ENCODE peak calls at places on chromosomes 4 and X, in four cellular contexts. A, C, L and R are unnamed samples.
A peak's percentile ranks its signal among the peaks of the same experiment; 100 is the strongest.

GRCh38 chrX:49878128-49878833 is 1.0 kb upstream of the USP27X start:
- DNase-seq in A (no peak), C (no peak), L (peak; percentile 13), R (no peak)

GRCh38 chrX:153762636-153763173 is 1.3 kb upstream of the PLXNB3 start:
- DNase-seq in A (no peak), L (no peak), C (no peak), R (no peak)

GRCh38 chrX:14694631-14695030 is 165.3 kb downstream of the GLRA2 start:
- DNase-seq in A (no peak), C (no peak), L (no peak), R (no peak)

GRCh38 chr4:2354127-2354526 is 64.3 kb downstream of the ZFYVE28 start:
- DNase-seq in L (no peak), C (peak; percentile 55), A (no peak), R (no peak)

GRCh38 chrX:9379697-9380551 is 84.9 kb upstream of the TBL1X start:
- DNase-seq in C (no peak), A (peak; percentile 48), L (no peak), R (no peak)

GRCh38 chrX:136528645-136529315 is 3.2 kb upstream of the VGLL1 start:
- DNase-seq in A (no peak), C (no peak), L (no peak), R (no peak)

GRCh38 chrX:72540318-72540717 is 32.3 kb downstream of the HDAC8 start:
- DNase-seq in C (no peak), A (no peak), L (no peak), R (no peak)

GRCh38 chr4:921830-922331 is 10.2 kb downstream of the GAK start:
- DNase-seq in C (peak; percentile 77), A (no peak), L (no peak), R (no peak)

GRCh38 chr4:42501624-42502401 is 104.5 kb downstream of the SHISA3 start:
- DNase-seq in L (no peak), A (no peak), C (no peak), R (no peak)

GRCh38 chr4:78627966-78628678 is 76.6 kb downstream of the ANXA3 start:
- DNase-seq in A (no peak), L (no peak), C (no peak), R (no peak)

GRCh38 chrX:37370499-37371141 is 21.5 kb downstream of the PRRG1 start:
- DNase-seq in L (no peak), C (no peak), A (no peak), R (no peak)

GRCh38 chr4:137861682-137862081 is 329.4 kb upstream of the PCDH18 start:
- DNase-seq in C (no peak), A (no peak), L (no peak), R (no peak)

GRCh38 chr4:88802585-88803285 is 105.1 kb upstream of the NAP1L5 start:
- DNase-seq in C (no peak), A (no peak), L (no peak), R (no peak)

GRCh38 chr4:179624768-179625181 is 2182.5 kb upstream of the AGA start:
- DNase-seq in L (no peak), A (peak; percentile 73), C (no peak), R (no peak)

GRCh38 chr4:20075479-20075878 is 176.2 kb upstream of the SLIT2 start:
- DNase-seq in A (no peak), L (no peak), C (no peak), R (no peak)

GRCh38 chrX:40651620-40652223 is 4.4 kb upstream of the CXorf38 start:
- DNase-seq in C (no peak), L (peak; percentile 18), A (no peak), R (peak; percentile 86)

GRCh38 chr4:38803833-38804653 is 548 bp downstream of the TLR1 start:
- DNase-seq in C (no peak), L (no peak), A (no peak), R (no peak)

GRCh38 chr4:173527103-173527876 is 2.7 kb downstream of the HAND2 start:
- DNase-seq in C (no peak), A (no peak), L (no peak), R (no peak)

DNA sequence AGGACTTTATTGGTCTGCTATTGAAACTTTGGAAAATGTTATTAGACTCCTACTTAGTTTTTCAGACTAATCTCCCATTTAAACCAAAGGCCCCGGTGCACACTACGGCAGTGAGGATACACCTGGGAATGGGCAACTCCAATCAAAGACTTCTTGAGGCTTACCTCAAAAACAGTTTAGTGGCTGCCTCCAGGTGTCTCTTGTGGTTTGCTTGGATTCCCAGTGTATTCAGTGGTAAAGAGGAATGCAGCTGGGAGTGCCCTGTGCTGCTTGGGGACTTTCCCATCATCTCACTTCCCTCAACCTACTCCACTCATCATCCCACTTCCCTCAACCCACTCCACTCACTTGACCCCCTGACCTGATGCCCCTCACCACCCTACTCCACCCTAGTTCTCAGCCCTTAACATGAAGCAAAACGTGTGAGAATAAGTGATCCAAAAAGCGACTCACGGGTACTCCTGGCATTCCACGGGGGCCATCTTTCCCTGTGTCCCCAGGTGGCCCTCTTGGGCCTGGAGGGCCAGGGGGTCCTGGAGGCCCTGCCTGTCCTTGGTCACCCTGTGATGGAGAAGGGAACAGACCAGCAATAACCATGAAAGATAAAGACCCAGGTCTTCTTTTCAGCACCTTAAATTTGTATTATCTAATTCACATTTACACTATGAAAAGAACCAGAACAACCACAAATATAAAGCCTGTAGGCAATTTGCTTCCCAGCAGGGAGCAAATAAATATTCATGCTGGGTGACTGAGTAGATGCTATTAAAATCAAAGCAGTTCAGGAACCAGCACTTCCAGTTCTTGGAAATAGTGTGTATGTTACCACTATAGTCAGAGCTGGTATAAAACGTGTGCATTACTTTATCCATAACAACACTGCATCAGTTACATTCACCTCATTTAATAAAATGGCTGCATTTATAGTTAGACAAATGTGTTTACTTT is 177.5 kb upstream of the ETNPPL start:
- DNase-seq in A (no peak), C (no peak), L (no peak), R (no peak)
- TF ChIP-seq CTCF in A (no peak), C (no peak), L (no peak), R (no peak)

GRCh38 chr4:145734051-145734450 is 54.1 kb downstream of the C4orf51 start:
- DNase-seq in A (no peak), L (no peak), C (no peak), R (no peak)
- H3K4me3 ChIP-seq in A (no peak overlapping the region), L (peak overlapping the region; percentile 77), C (peak overlapping the region; percentile 61), R (no peak overlapping the region)

GRCh38 chrX:108348525-108348924 is 89.7 kb downstream of the COL4A6 start:
- DNase-seq in C (no peak), A (no peak), L (no peak), R (no peak)
- H3K27ac ChIP-seq in C (no peak overlapping the region), A (no peak overlapping the region), L (no peak overlapping the region), R (no peak overlapping the region)

GRCh38 chrX:7071390-7071789 is 76.1 kb upstream of the STS start:
- DNase-seq in L (no peak), C (no peak), A (no peak), R (no peak)

GRCh38 chrX:7069556-7069955 is 78.0 kb upstream of the STS start:
- DNase-seq in L (no peak), A (no peak), C (no peak), R (no peak)

GRCh38 chrX:7065473-7065872 is 82.0 kb upstream of the STS start:
- DNase-seq in A (no peak), L (no peak), C (no peak), R (no peak)

GRCh38 chrX:7067266-7067665 is 80.2 kb upstream of the STS start:
- DNase-seq in L (no peak), A (no peak), C (no peak), R (no peak)

GRCh38 chrX:7068939-7069367 is 78.6 kb upstream of the STS start:
- DNase-seq in A (no peak), C (no peak), L (no peak), R (no peak)
- TF ChIP-seq CTCF in A (no peak), C (no peak), L (no peak), R (peak; percentile 35)

GRCh38 chrX:3549442-3549875 is 164.0 kb downstream of the PRKX start:
- DNase-seq in A (no peak), C (no peak), L (peak; percentile 13), R (no peak)
- H3K4me3 ChIP-seq in A (no peak overlapping the region), C (peak overlapping the region; percentile 30), L (peak overlapping the region; percentile 45), R (peak overlapping the region; percentile 25)

DNA sequence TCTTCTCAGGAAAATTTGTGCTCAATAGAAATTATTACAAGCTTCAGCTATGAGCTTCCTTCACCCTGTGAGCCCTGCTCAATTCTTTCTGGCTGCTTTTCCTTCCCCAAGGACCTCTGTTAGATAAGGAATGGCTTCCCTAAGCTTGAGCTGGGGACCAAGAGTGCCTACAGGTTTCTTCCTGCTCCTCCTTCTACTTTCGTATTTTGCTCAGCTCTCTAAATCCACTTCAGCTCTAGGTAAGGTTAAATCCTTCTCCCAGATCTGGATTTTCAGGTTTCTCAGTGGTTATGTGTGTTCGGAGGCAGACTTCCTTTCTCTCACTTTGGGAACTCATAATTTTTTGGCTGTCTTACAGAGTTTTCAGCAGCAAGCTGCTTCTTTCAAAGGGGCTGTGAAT is 21.9 kb upstream of the ZDHHC15 start:
- DNase-seq in L (no peak), C (no peak), A (no peak), R (no peak)
- H3K27ac ChIP-seq in L (no peak overlapping the region), C (no peak overlapping the region), A (no peak overlapping the region), R (no peak overlapping the region)

DNA sequence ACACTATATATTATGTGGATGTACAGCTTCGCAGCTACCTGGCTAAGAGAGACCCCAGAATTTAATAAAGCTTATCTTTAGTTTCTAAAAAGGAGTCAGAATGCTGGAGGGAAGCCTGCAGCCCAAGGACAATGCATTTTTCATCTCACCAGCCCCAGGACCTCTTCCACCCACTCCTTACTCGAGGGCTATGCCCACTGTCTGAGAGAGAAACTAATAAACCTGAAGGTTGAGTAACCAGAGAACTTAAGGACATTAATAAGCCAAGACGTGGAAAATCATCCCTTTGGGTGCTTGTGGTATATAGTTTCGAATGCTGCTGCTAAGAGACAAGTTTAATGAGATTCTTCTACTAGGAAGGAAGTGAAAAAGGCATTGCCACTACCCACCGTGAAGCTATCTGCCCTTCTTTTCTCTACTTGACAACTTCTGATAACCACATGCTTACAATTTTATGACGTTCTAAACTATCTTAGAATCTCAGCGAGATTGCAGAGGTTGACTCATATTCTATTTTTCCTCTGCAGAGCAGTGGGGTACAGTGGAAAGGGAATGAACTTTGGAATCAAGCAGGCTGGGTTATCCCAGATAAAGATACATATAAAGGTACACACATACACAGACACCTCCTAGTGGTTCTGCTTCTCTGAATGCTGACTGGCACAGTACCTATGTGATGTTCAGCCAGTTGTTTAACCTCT is 3.3 kb downstream of the RELL1 start:
- DNase-seq in C (no peak), L (no peak), A (no peak), R (no peak)
- TF ChIP-seq CTCF in C (no peak), L (peak; percentile 22), A (peak; percentile 28), R (no peak)

DNA sequence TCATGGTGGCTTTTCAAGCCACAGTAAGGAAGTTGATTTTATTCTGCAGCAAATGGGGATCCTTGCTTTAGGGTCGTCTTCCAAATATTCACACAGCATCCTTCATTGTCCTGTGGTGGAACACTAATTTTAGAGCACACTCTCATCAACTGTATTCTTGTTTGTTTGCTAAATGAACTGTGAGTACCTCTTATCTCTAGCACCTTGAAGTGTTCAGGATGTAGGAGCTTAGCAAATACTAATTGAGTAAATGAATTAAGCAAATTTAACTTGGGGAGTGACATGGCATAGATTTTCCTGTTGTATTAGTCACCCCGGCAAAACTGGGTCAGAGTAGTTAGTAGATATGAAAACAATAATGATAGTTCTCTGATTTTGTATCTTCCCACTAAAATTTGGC is 156.9 kb downstream of the UBE2NL start:
- DNase-seq in A (no peak), L (no peak), C (no peak), R (no peak)
- H3K4me3 ChIP-seq in A (no peak overlapping the region), L (no peak overlapping the region), C (no peak overlapping the region), R (no peak overlapping the region)